ENCODE peak calls at places on chromosomes 11 and 22, in six cellular contexts. V is epithelial cell of esophagus; A is stimulated activated CD4-positive, alpha-beta T cell treated with anti-CD3 and anti-CD28 coated beads, Interleukin-1b, Interleukin-23, amount 100 ng/mL, for 24 hours; N is HCT116; W is OCI-LY7; D is fibroblast of lung. H is an unnamed sample.

GRCh38 chr11:120334894-120335462 is 1.2 kb upstream of the ARHGEF12 start:
- DNase-seq in V (peak; percentile 86), A (peak; percentile 37), N (no peak), W (peak; percentile 79), D (peak; percentile 98), H (peak; percentile 85)

GRCh38 chr11:36048496-36049247 is 104.8 kb downstream of the LDLRAD3 start:
- DNase-seq in V (no peak), A (no peak), N (no peak), W (no peak), D (peak; percentile 51), H (no peak)

GRCh38 chr11:43123443-43123842 is 188.4 kb upstream of the API5 start:
- DNase-seq in V (no peak), A (no peak), N (no peak), W (no peak), D (no peak), H (no peak)

GRCh38 chr22:24153353-24153752 is 27.9 kb upstream of the SUSD2 start:
- DNase-seq in V (no peak), A (no peak), N (no peak), W (peak; percentile 64), D (no peak), H (no peak)

GRCh38 chr11:94325681-94326080 is 21.3 kb downstream of the IZUMO1R start:
- DNase-seq in V (peak; percentile 74), A (peak; percentile 7), N (peak; percentile 41), W (peak; percentile 37), D (no peak), H (no peak)

GRCh38 chr22:27756212-27756660 is 45.3 kb downstream of the MN1 start:
- DNase-seq in V (no peak), A (no peak), N (no peak), W (no peak), D (no peak), H (no peak)

GRCh38 chr11:102386376-102386775 is 39.4 kb downstream of the BIRC2 start:
- DNase-seq in V (no peak), A (no peak), N (no peak), W (no peak), D (no peak), H (no peak)

GRCh38 chr22:26095271-26095956 is 73.8 kb upstream of the SEZ6L start:
- DNase-seq in V (no peak), A (no peak), N (no peak), W (no peak), D (no peak), H (no peak)

GRCh38 chr22:17945851-17946690 is 78.3 kb downstream of the MICAL3 start:
- DNase-seq in V (peak; percentile 45), A (no peak), N (no peak), W (peak; percentile 15), D (no peak), H (no peak)

GRCh38 chr11:113874096-113874919 is 1.1 kb downstream of the USP28 start:
- DNase-seq in V (peak; percentile 19), A (no peak), N (no peak), W (no peak), D (no peak), H (no peak)

GRCh38 chr22:42222140-42222539 is 48.3 kb downstream of the TCF20 start:
- DNase-seq in V (no peak), A (no peak), N (no peak), W (no peak), D (no peak), H (no peak)

GRCh38 chr22:39292002-39292401 is 27.4 kb downstream of the RPL3 start:
- DNase-seq in V (no peak), A (no peak), N (no peak), W (no peak), D (no peak), H (no peak)

GRCh38 chr22:25472382-25472781 is 92.1 kb upstream of the GRK3 start:
- DNase-seq in V (no peak), A (no peak), N (no peak), W (no peak), D (no peak), H (no peak)

GRCh38 chr11:20238712-20239111 is 78.4 kb upstream of the DBX1 start:
- DNase-seq in V (no peak), A (no peak), N (no peak), W (no peak), D (no peak), H (no peak)

GRCh38 chr11:73012121-73012863 is 129.8 kb downstream of the FCHSD2 start:
- DNase-seq in V (peak; percentile 27), A (no peak), N (no peak), W (no peak), D (peak; percentile 20), H (no peak)

GRCh38 chr11:69950120-69950519 is 128.0 kb upstream of the ANO1 start:
- DNase-seq in V (peak; percentile 46), A (no peak), N (peak; percentile 58), W (peak; percentile 42), D (peak; percentile 20), H (peak; percentile 58)

GRCh38 chr11:71302911-71303310 is 50.5 kb upstream of the SHANK2 start:
- DNase-seq in V (no peak), A (no peak), N (no peak), W (no peak), D (no peak), H (peak; percentile 4)

GRCh38 chr11:17989306-17989705 is 23.5 kb downstream of the SERGEF start:
- DNase-seq in V (no peak), A (no peak), N (no peak), W (no peak), D (no peak), H (no peak)

GRCh38 chr11:11524436-11525038 is 97.3 kb downstream of the GALNT18 start:
- DNase-seq in V (peak; percentile 48), A (no peak), N (no peak), W (no peak), D (no peak), H (no peak)

GRCh38 chr22:50696251-50696798 is 23.7 kb downstream of the SHANK3 start:
- DNase-seq in V (peak; percentile 43), A (no peak), N (no peak), W (no peak), D (no peak), H (no peak)

GRCh38 chr11:2912498-2912897 is 16.7 kb downstream of the PHLDA2 start:
- DNase-seq in V (peak; percentile 99), A (no peak), N (peak; percentile 87), W (no peak), D (peak; percentile 74), H (peak; percentile 92)

GRCh38 chr22:40387758-40388157 is 17.4 kb downstream of the SGSM3 start:
- DNase-seq in V (peak; percentile 35), A (no peak), N (no peak), W (no peak), D (no peak), H (peak; percentile 80)

GRCh38 chr11:32892355-32893090 is at the start of gene QSER1:
- DNase-seq in V (peak; percentile 69), A (peak; percentile 63), N (no peak), W (peak; percentile 81), D (peak; percentile 54), H (peak; percentile 68)

GRCh38 chr11:113022267-113022666 is 61.0 kb downstream of the NCAM1 start:
- DNase-seq in V (no peak), A (no peak), N (no peak), W (no peak), D (peak; percentile 10), H (no peak)

GRCh38 chr22:23283591-23284503 is 103.5 kb downstream of the BCR start:
- DNase-seq in V (no peak), A (no peak), N (no peak), W (no peak), D (no peak), H (peak; percentile 41)

GRCh38 chr11:116703421-116703820 is 69.4 kb downstream of the BUD13 start:
- DNase-seq in V (no peak), A (no peak), N (no peak), W (peak; percentile 5), D (peak; percentile 2), H (no peak)

GRCh38 chr22:41230399-41230785 is 10.3 kb downstream of the CHADL start:
- DNase-seq in V (no peak), A (no peak), N (no peak), W (no peak), D (no peak), H (no peak)

GRCh38 chr11:61587541-61587941 is 6.7 kb upstream of the SYT7 start:
- DNase-seq in V (no peak), A (peak; percentile 7), N (no peak), W (no peak), D (no peak), H (peak; percentile 30)